ENCODE peak calls at places on chromosomes 3 and 15, in seven cellular contexts. S is naive thymus-derived CD8-positive, alpha-beta T cell; B is activated CD8-positive, alpha-beta memory T cell treated with anti-CD3 and anti-CD28 coated beads, Interleukin-2, amount 50 U/mL, for 4 hours; C is fibroblast of pulmonary artery; H is central memory CD4-positive, alpha-beta T cell; T is choroid plexus epithelial cell; D is neuronal stem cell. O is an unnamed sample.

GRCh38 chr3:118478706-118479276 is 555.9 kb downstream of the IGSF11 start:
- DNase-seq in S (no peak), B (no peak), T (no peak), C (no peak), H (no peak), D (no peak), O (no peak)

GRCh38 chr3:152183473-152183872 is 85.3 kb upstream of the MBNL1 start:
- DNase-seq in T (peak), H (no peak), C (peak), S (peak), B (peak), D (peak), O (no peak)

GRCh38 chr15:91909574-91909973 is 56.1 kb downstream of the SLCO3A1 start:
- DNase-seq in D (no peak), H (no peak), T (no peak), B (no peak), S (no peak), C (no peak), O (no peak)

GRCh38 chr15:73617310-73617709 is 15.9 kb downstream of the NPTN start:
- DNase-seq in T (peak), D (no peak), B (no peak), S (no peak), H (no peak), C (no peak), O (no peak)

GRCh38 chr3:149494022-149494758 is 19.7 kb downstream of the TM4SF4 start:
- DNase-seq in B (peak), T (peak), D (peak), S (no peak), H (no peak), C (peak), O (peak)

GRCh38 chr3:184738519-184738890 is 26.6 kb upstream of the MAGEF1 start:
- DNase-seq in C (no peak), H (no peak), T (no peak), S (no peak), D (no peak), B (no peak), O (no peak)

GRCh38 chr15:32746116-32746857 is 28.5 kb downstream of the GREM1 start:
- DNase-seq in S (no peak), C (no peak), H (no peak), D (no peak), T (no peak), B (no peak), O (no peak)

GRCh38 chr15:79978694-79979519 is 7.9 kb upstream of the BCL2A1 start:
- DNase-seq in T (peak), C (peak), H (no peak), S (no peak), D (no peak), B (no peak), O (peak)

GRCh38 chr15:68335251-68335650 is 57.7 kb downstream of the FEM1B start:
- DNase-seq in C (no peak), S (no peak), B (no peak), D (no peak), T (no peak), H (no peak), O (peak)

GRCh38 chr3:115615001-115615447 is 8.3 kb upstream of the GAP43 start:
- DNase-seq in H (no peak), C (peak), S (no peak), B (no peak), T (peak), D (no peak), O (no peak)

GRCh38 chr3:46812237-46812791 is 50.9 kb downstream of the MYL3 start:
- DNase-seq in D (peak), H (peak), T (peak), B (peak), C (peak), S (peak), O (peak)

GRCh38 chr15:66755298-66756068 is 53.4 kb downstream of the SMAD6 start:
- DNase-seq in S (no peak), H (no peak), B (no peak), T (no peak), D (no peak), C (no peak), O (no peak)

GRCh38 chr3:27719306-27720003 is 2.7 kb downstream of the EOMES start:
- DNase-seq in B (no peak), C (no peak), D (no peak), S (no peak), H (no peak), T (no peak), O (no peak)

GRCh38 chr15:70466305-70466704 is 297.1 kb downstream of the UACA start:
- DNase-seq in H (no peak), B (no peak), C (no peak), D (no peak), S (no peak), T (no peak), O (no peak)

GRCh38 chr3:165805834-165806561 is 31.2 kb downstream of the BCHE start:
- DNase-seq in S (no peak), T (no peak), B (no peak), C (no peak), H (no peak), D (no peak), O (no peak)

GRCh38 chr3:157586293-157586692 is 83.1 kb upstream of the VEPH1 start:
- DNase-seq in T (no peak), D (no peak), C (no peak), B (no peak), S (no peak), H (no peak), O (no peak)

GRCh38 chr15:92652576-92652966 is 3.0 kb downstream of the FAM174B start:
- DNase-seq in H (no peak), B (no peak), T (no peak), S (no peak), C (no peak), D (no peak), O (no peak)

GRCh38 chr3:106231086-106231485 is 362.3 kb upstream of the CBLB start:
- DNase-seq in S (no peak), B (no peak), H (no peak), T (no peak), C (no peak), D (no peak), O (no peak)

GRCh38 chr15:65651831-65652749 is 30.4 kb downstream of the SLC24A1 start:
- DNase-seq in S (no peak), C (no peak), H (no peak), T (no peak), B (no peak), D (no peak), O (no peak)

GRCh38 chr3:181940703-181941102 is 229.0 kb downstream of the SOX2 start:
- DNase-seq in H (no peak), S (no peak), B (no peak), T (no peak), D (no peak), C (no peak), O (no peak)

GRCh38 chr15:65343374-65343981 is 34.3 kb downstream of the IGDCC3 start:
- DNase-seq in D (no peak), T (no peak), B (no peak), C (no peak), H (no peak), S (no peak), O (no peak)

GRCh38 chr15:38440353-38441129 is 13.4 kb upstream of the FAM98B start:
- DNase-seq in H (peak), S (peak), C (peak), B (peak), D (peak), T (peak), O (peak)

GRCh38 chr3:160697628-160698382 is 20.8 kb downstream of the ARL14 start:
- DNase-seq in T (peak), H (no peak), D (no peak), B (no peak), S (no peak), C (peak), O (peak)

GRCh38 chr3:107643038-107643883 is 120.5 kb downstream of the BBX start:
- DNase-seq in C (no peak), T (peak), B (no peak), H (no peak), D (no peak), S (no peak), O (peak)

GRCh38 chr3:65027335-65027734 is 339.5 kb upstream of the ADAMTS9 start:
- DNase-seq in T (no peak), C (no peak), S (no peak), B (no peak), D (no peak), H (no peak), O (no peak)

GRCh38 chr3:78268087-78268486 is 1228.2 kb downstream of the ROBO2 start:
- DNase-seq in S (no peak), H (no peak), B (no peak), D (no peak), T (no peak), C (no peak), O (no peak)

GRCh38 chr15:62896969-62897486 is 145.5 kb upstream of the TPM1 start:
- DNase-seq in D (peak), B (no peak), S (no peak), C (peak), T (peak), H (no peak), O (peak)

GRCh38 chr3:127121850-127122249 is 71.1 kb upstream of the PRR23E start:
- DNase-seq in C (no peak), B (no peak), T (no peak), D (no peak), S (no peak), H (no peak), O (no peak)

O was measured in adipocyte.